ENCODE peak calls at places on chromosome 17, in seven cellular contexts. One of them, this sample, is unnamed.
A peak's percentile ranks its signal among the peaks of the same experiment; 100 is the strongest.

GRCh38 chr17:14086189-14086588 is 16.9 kb downstream of the COX10 start:
- DNase-seq in A549: no peak
- DNase-seq in cardiac muscle cell: no peak
- DNase-seq in thoracic aorta: no peak
- DNase-seq in PC-3: no peak
- DNase-seq in A673: no peak
- DNase-seq in fibroblast of lung: no peak
- DNase-seq in this sample: no peak

GRCh38 chr17:20203761-20204263 is 194.7 kb downstream of the SPECC1 start:
- DNase-seq in A549: no peak
- DNase-seq in cardiac muscle cell: no peak
- DNase-seq in thoracic aorta: no peak
- DNase-seq in PC-3: no peak
- DNase-seq in A673: no peak
- DNase-seq in fibroblast of lung: no peak
- DNase-seq in this sample: no peak

GRCh38 chr17:45990836-45991235 is 8.2 kb upstream of the STH start:
- DNase-seq in A549: no peak
- DNase-seq in cardiac muscle cell: no peak
- DNase-seq in thoracic aorta: no peak
- DNase-seq in PC-3: no peak
- DNase-seq in A673: no peak
- DNase-seq in fibroblast of lung: no peak
- DNase-seq in this sample: no peak

GRCh38 chr17:46831573-46832305 is 13.2 kb upstream of the WNT3 start:
- DNase-seq in A549: no peak
- DNase-seq in cardiac muscle cell: no peak
- DNase-seq in thoracic aorta: no peak
- DNase-seq in PC-3: no peak
- DNase-seq in A673: no peak
- DNase-seq in fibroblast of lung: no peak
- DNase-seq in this sample: no peak

GRCh38 chr17:40177275-40177874 is at the start of gene RAPGEFL1:
- DNase-seq in A549: no peak
- DNase-seq in cardiac muscle cell: peak; percentile 85
- DNase-seq in thoracic aorta: peak; percentile 35
- DNase-seq in PC-3: no peak
- DNase-seq in A673: peak; percentile 72
- DNase-seq in fibroblast of lung: peak; percentile 53
- DNase-seq in this sample: no peak

GRCh38 chr17:74619077-74619673 is 4.4 kb downstream of the CD300E start:
- DNase-seq in A549: no peak
- DNase-seq in cardiac muscle cell: peak; percentile 48
- DNase-seq in thoracic aorta: no peak
- DNase-seq in PC-3: no peak
- DNase-seq in A673: no peak
- DNase-seq in fibroblast of lung: no peak
- DNase-seq in this sample: no peak

GRCh38 chr17:47660064-47660492 is 10.4 kb downstream of the KPNB1 start:
- DNase-seq in A549: no peak
- DNase-seq in cardiac muscle cell: no peak
- DNase-seq in thoracic aorta: no peak
- DNase-seq in PC-3: no peak
- DNase-seq in A673: no peak
- DNase-seq in fibroblast of lung: no peak
- DNase-seq in this sample: no peak

GRCh38 chr17:181213-182163 is at the start of gene DOC2B:
- DNase-seq in A549: no peak
- DNase-seq in cardiac muscle cell: peak; percentile 41
- DNase-seq in thoracic aorta: no peak
- DNase-seq in PC-3: peak; percentile 8
- DNase-seq in A673: peak; percentile 22
- DNase-seq in fibroblast of lung: no peak
- DNase-seq in this sample: no peak

GRCh38 chr17:65104973-65105372 is 32.2 kb upstream of the RGS9 start:
- DNase-seq in A549: no peak
- DNase-seq in cardiac muscle cell: no peak
- DNase-seq in thoracic aorta: no peak
- DNase-seq in PC-3: no peak
- DNase-seq in A673: no peak
- DNase-seq in fibroblast of lung: no peak
- DNase-seq in this sample: no peak

GRCh38 chr17:42276359-42276608 is at the start of gene STAT5B:
- DNase-seq in A549: peak; percentile 58
- DNase-seq in cardiac muscle cell: peak; percentile 71
- DNase-seq in thoracic aorta: no peak
- DNase-seq in PC-3: no peak
- DNase-seq in A673: peak; percentile 56
- DNase-seq in fibroblast of lung: peak; percentile 55
- DNase-seq in this sample: no peak

GRCh38 chr17:3724373-3725077 is 822 bp downstream of the HASPIN start:
- DNase-seq in A549: no peak
- DNase-seq in cardiac muscle cell: no peak
- DNase-seq in thoracic aorta: no peak
- DNase-seq in PC-3: no peak
- DNase-seq in A673: no peak
- DNase-seq in fibroblast of lung: no peak
- DNase-seq in this sample: no peak

GRCh38 chr17:21289902-21290571 is 5.5 kb downstream of the MAP2K3 start:
- DNase-seq in A549: no peak
- DNase-seq in cardiac muscle cell: peak; percentile 20
- DNase-seq in thoracic aorta: no peak
- DNase-seq in PC-3: no peak
- DNase-seq in A673: no peak
- DNase-seq in fibroblast of lung: no peak
- DNase-seq in this sample: no peak

GRCh38 chr17:21199856-21200255 is 14.1 kb downstream of the TMEM11 start:
- DNase-seq in A549: no peak
- DNase-seq in cardiac muscle cell: no peak
- DNase-seq in thoracic aorta: no peak
- DNase-seq in PC-3: no peak
- DNase-seq in A673: no peak
- DNase-seq in fibroblast of lung: no peak
- DNase-seq in this sample: no peak

GRCh38 chr17:43562679-43563146 is 16.6 kb upstream of the ETV4 start:
- DNase-seq in A549: no peak
- DNase-seq in cardiac muscle cell: no peak
- DNase-seq in thoracic aorta: no peak
- DNase-seq in PC-3: no peak
- DNase-seq in A673: peak; percentile 82
- DNase-seq in fibroblast of lung: no peak
- DNase-seq in this sample: no peak

GRCh38 chr17:35448899-35449227 is 297 bp upstream of the SLFN13 start:
- DNase-seq in A549: no peak
- DNase-seq in cardiac muscle cell: no peak
- DNase-seq in thoracic aorta: no peak
- DNase-seq in PC-3: no peak
- DNase-seq in A673: no peak
- DNase-seq in fibroblast of lung: no peak
- DNase-seq in this sample: no peak

GRCh38 chr17:8220783-8221662 is 10.6 kb upstream of the AURKB start:
- DNase-seq in A549: peak; percentile 97
- DNase-seq in cardiac muscle cell: peak; percentile 92
- DNase-seq in thoracic aorta: peak; percentile 82
- DNase-seq in PC-3: peak; percentile 93
- DNase-seq in A673: peak; percentile 95
- DNase-seq in fibroblast of lung: peak; percentile 95
- DNase-seq in this sample: no peak

GRCh38 chr17:58680038-58680369 is 11.8 kb downstream of the TEX14 start:
- DNase-seq in A549: no peak
- DNase-seq in cardiac muscle cell: no peak
- DNase-seq in thoracic aorta: no peak
- DNase-seq in PC-3: no peak
- DNase-seq in A673: no peak
- DNase-seq in fibroblast of lung: no peak
- DNase-seq in this sample: no peak

GRCh38 chr17:61289408-61290385 is 109.9 kb upstream of the TBX2 start:
- DNase-seq in A549: no peak
- DNase-seq in cardiac muscle cell: no peak
- DNase-seq in thoracic aorta: no peak
- DNase-seq in PC-3: no peak
- DNase-seq in A673: no peak
- DNase-seq in fibroblast of lung: no peak
- DNase-seq in this sample: no peak

GRCh38 chr17:58520843-58521430 is 6.5 kb upstream of the MTMR4 start:
- DNase-seq in A549: peak; percentile 58
- DNase-seq in cardiac muscle cell: peak; percentile 43
- DNase-seq in thoracic aorta: no peak
- DNase-seq in PC-3: peak; percentile 32
- DNase-seq in A673: peak; percentile 30
- DNase-seq in fibroblast of lung: no peak
- DNase-seq in this sample: no peak

GRCh38 chr17:67879662-67880061 is 54.4 kb downstream of the BPTF start:
- DNase-seq in A549: no peak
- DNase-seq in cardiac muscle cell: no peak
- DNase-seq in thoracic aorta: no peak
- DNase-seq in PC-3: no peak
- DNase-seq in A673: peak; percentile 41
- DNase-seq in fibroblast of lung: no peak
- DNase-seq in this sample: no peak

GRCh38 chr17:10297691-10298090 is 75.1 kb downstream of the MYH13 start:
- DNase-seq in A549: no peak
- DNase-seq in cardiac muscle cell: no peak
- DNase-seq in thoracic aorta: no peak
- DNase-seq in PC-3: no peak
- DNase-seq in A673: no peak
- DNase-seq in fibroblast of lung: no peak
- DNase-seq in this sample: no peak

GRCh38 chr17:16512011-16512410 is 20.0 kb upstream of the LRRC75A start:
- DNase-seq in A549: no peak
- DNase-seq in cardiac muscle cell: no peak
- DNase-seq in thoracic aorta: no peak
- DNase-seq in PC-3: no peak
- DNase-seq in A673: peak; percentile 78
- DNase-seq in fibroblast of lung: no peak
- DNase-seq in this sample: no peak

GRCh38 chr17:16513858-16514257 is 21.9 kb upstream of the LRRC75A start:
- DNase-seq in A549: no peak
- DNase-seq in cardiac muscle cell: no peak
- DNase-seq in thoracic aorta: no peak
- DNase-seq in PC-3: no peak
- DNase-seq in A673: no peak
- DNase-seq in fibroblast of lung: no peak
- DNase-seq in this sample: no peak

GRCh38 chr17:16507918-16508533 is 16.0 kb upstream of the LRRC75A start:
- DNase-seq in A549: no peak
- DNase-seq in cardiac muscle cell: no peak
- DNase-seq in thoracic aorta: no peak
- DNase-seq in PC-3: peak; percentile 25
- DNase-seq in A673: no peak
- DNase-seq in fibroblast of lung: no peak
- DNase-seq in this sample: no peak

GRCh38 chr17:16515933-16516332 is 23.9 kb upstream of the LRRC75A start:
- DNase-seq in A549: no peak
- DNase-seq in cardiac muscle cell: no peak
- DNase-seq in thoracic aorta: no peak
- DNase-seq in PC-3: no peak
- DNase-seq in A673: no peak
- DNase-seq in fibroblast of lung: no peak
- DNase-seq in this sample: no peak

GRCh38 chr17:16511515-16511914 is 19.5 kb upstream of the LRRC75A start:
- DNase-seq in A549: no peak
- DNase-seq in cardiac muscle cell: no peak
- DNase-seq in thoracic aorta: no peak
- DNase-seq in PC-3: no peak
- DNase-seq in A673: no peak
- DNase-seq in fibroblast of lung: no peak
- DNase-seq in this sample: no peak
- H3K27ac ChIP-seq in A549: no peak overlapping the region
- H3K27ac ChIP-seq in cardiac muscle cell: no peak overlapping the region
- H3K27ac ChIP-seq in thoracic aorta: no peak overlapping the region
- H3K27ac ChIP-seq in PC-3: no peak overlapping the region
- H3K27ac ChIP-seq in A673: peak overlapping the region; percentile 16
- H3K27ac ChIP-seq in fibroblast of lung: no peak overlapping the region
- H3K27ac ChIP-seq in this sample: no peak overlapping the region

GRCh38 chr17:82917656-82918345 is 78.0 kb upstream of the ZNF750 start:
- DNase-seq in A549: no peak
- DNase-seq in cardiac muscle cell: peak; percentile 52
- DNase-seq in thoracic aorta: no peak
- DNase-seq in PC-3: peak; percentile 17
- DNase-seq in A673: peak; percentile 41
- DNase-seq in fibroblast of lung: no peak
- DNase-seq in this sample: no peak
- TF ChIP-seq CTCF in A549: peak; percentile 28
- TF ChIP-seq CTCF in cardiac muscle cell: peak; percentile 58
- TF ChIP-seq CTCF in thoracic aorta: peak; percentile 23
- TF ChIP-seq CTCF in PC-3: peak; percentile 58
- TF ChIP-seq CTCF in A673: peak; percentile 70
- TF ChIP-seq CTCF in fibroblast of lung: peak; percentile 46
- TF ChIP-seq CTCF in this sample: peak; percentile 20

GRCh38 chr17:27985306-27985705 is 57.2 kb upstream of the NLK start:
- DNase-seq in A549: no peak
- DNase-seq in cardiac muscle cell: peak; percentile 37
- DNase-seq in thoracic aorta: no peak
- DNase-seq in PC-3: no peak
- DNase-seq in A673: peak; percentile 92
- DNase-seq in fibroblast of lung: no peak
- DNase-seq in this sample: no peak
- H3K27ac ChIP-seq in A549: no peak overlapping the region
- H3K27ac ChIP-seq in cardiac muscle cell: no peak overlapping the region
- H3K27ac ChIP-seq in thoracic aorta: no peak overlapping the region
- H3K27ac ChIP-seq in PC-3: no peak overlapping the region
- H3K27ac ChIP-seq in A673: peak overlapping the region; percentile 58
- H3K27ac ChIP-seq in fibroblast of lung: no peak overlapping the region
- H3K27ac ChIP-seq in this sample: no peak overlapping the region

GRCh38 chr17:80891096-80892018 is 100.3 kb upstream of the CHMP6 start:
- DNase-seq in A549: peak; percentile 64
- DNase-seq in cardiac muscle cell: peak; percentile 70
- DNase-seq in thoracic aorta: peak; percentile 43
- DNase-seq in PC-3: peak; percentile 94
- DNase-seq in A673: peak; percentile 25
- DNase-seq in fibroblast of lung: peak; percentile 68
- DNase-seq in this sample: no peak

GRCh38 chr17:80889231-80889896 is 102.3 kb upstream of the CHMP6 start:
- DNase-seq in A549: no peak
- DNase-seq in cardiac muscle cell: no peak
- DNase-seq in thoracic aorta: no peak
- DNase-seq in PC-3: no peak
- DNase-seq in A673: no peak
- DNase-seq in fibroblast of lung: no peak
- DNase-seq in this sample: no peak

GRCh38 chr17:80892019-80892855 is 99.4 kb upstream of the CHMP6 start:
- DNase-seq in A549: peak; percentile 86
- DNase-seq in cardiac muscle cell: peak; percentile 97
- DNase-seq in thoracic aorta: peak; percentile 70
- DNase-seq in PC-3: peak; percentile 98
- DNase-seq in A673: no peak
- DNase-seq in fibroblast of lung: peak; percentile 97
- DNase-seq in this sample: peak; percentile 48

GRCh38 chr17:80889897-80890550 is 101.6 kb upstream of the CHMP6 start:
- DNase-seq in A549: no peak
- DNase-seq in cardiac muscle cell: no peak
- DNase-seq in thoracic aorta: no peak
- DNase-seq in PC-3: no peak
- DNase-seq in A673: no peak
- DNase-seq in fibroblast of lung: no peak
- DNase-seq in this sample: no peak

DNA sequence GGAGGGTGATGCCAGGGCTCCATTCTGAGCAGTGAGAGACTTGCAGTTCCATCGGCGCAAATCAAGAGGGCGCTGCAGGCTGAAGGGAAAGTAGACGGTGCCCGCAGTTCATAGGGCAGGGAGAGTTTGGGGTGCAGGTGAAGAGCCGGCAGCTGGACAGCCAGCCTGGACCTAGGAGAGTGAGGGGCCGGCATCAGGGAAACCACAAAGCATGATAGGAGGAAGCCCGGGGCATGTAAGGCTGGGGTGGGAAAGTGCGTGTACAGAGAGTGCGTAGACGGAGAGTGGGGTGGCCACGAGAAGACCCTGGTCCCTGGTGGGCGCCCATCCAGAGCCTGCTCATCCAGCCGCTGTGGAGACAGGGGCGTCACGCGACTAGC is 101.1 kb upstream of the CHMP6 start:
- DNase-seq in A549: no peak
- DNase-seq in cardiac muscle cell: no peak
- DNase-seq in thoracic aorta: no peak
- DNase-seq in PC-3: no peak
- DNase-seq in A673: no peak
- DNase-seq in fibroblast of lung: no peak
- DNase-seq in this sample: no peak
- TF ChIP-seq CTCF in A549: no peak
- TF ChIP-seq CTCF in cardiac muscle cell: no peak
- TF ChIP-seq CTCF in thoracic aorta: no peak
- TF ChIP-seq CTCF in PC-3: no peak
- TF ChIP-seq CTCF in A673: peak; percentile 17
- TF ChIP-seq CTCF in fibroblast of lung: peak; percentile 15
- TF ChIP-seq CTCF in this sample: no peak